ENCODE peak calls at places on chromosomes 6 and 20, in seven cellular contexts. K is ovary, Z is right atrium auricular region, I is CD14-positive monocyte, A is fibroblast of pulmonary artery, L is neural crest cell, B is B cell. G is an unnamed sample.
A peak's percentile ranks its signal among the peaks of the same experiment; 100 is the strongest.

GRCh38 chr6:6696867-6697531 is 108.5 kb downstream of the LY86 start:
- DNase-seq in K (peak; percentile 79), Z (peak; percentile 72), I (peak; percentile 66), A (peak; percentile 81), L (peak; percentile 75), B (no peak), G (peak; percentile 71)

GRCh38 chr20:5606347-5606746 is 143.9 kb upstream of the SHLD1 start:
- DNase-seq in K (no peak), Z (no peak), I (no peak), A (no peak), L (no peak), B (no peak), G (no peak)

GRCh38 chr6:136338486-136338885 is 48.8 kb upstream of the BCLAF1 start:
- DNase-seq in K (no peak), Z (no peak), I (no peak), A (no peak), L (no peak), B (no peak), G (no peak)

GRCh38 chr6:41887355-41887754 is 7.8 kb downstream of the USP49 start:
- DNase-seq in K (no peak), Z (no peak), I (no peak), A (no peak), L (no peak), B (no peak), G (no peak)

GRCh38 chr20:64108731-64109389 is 1.5 kb upstream of the NPBWR2 start:
- DNase-seq in K (no peak), Z (no peak), I (peak; percentile 28), A (no peak), L (no peak), B (no peak), G (no peak)

GRCh38 chr20:34982270-34983088 is 26.8 kb downstream of the MYH7B start:
- DNase-seq in K (no peak), Z (no peak), I (no peak), A (no peak), L (no peak), B (no peak), G (no peak)

GRCh38 chr6:90397929-90398674 is 101.5 kb upstream of the BACH2 start:
- DNase-seq in K (no peak), Z (no peak), I (no peak), A (peak; percentile 7), L (no peak), B (peak; percentile 47), G (no peak)

GRCh38 chr20:43533060-43533459 is 25.6 kb downstream of the L3MBTL1 start:
- DNase-seq in K (no peak), Z (no peak), I (no peak), A (no peak), L (no peak), B (no peak), G (no peak)

GRCh38 chr6:44157152-44157521 is 1.5 kb upstream of the CAPN11 start:
- DNase-seq in K (no peak), Z (no peak), I (no peak), A (no peak), L (no peak), B (no peak), G (no peak)
- TF ChIP-seq CTCF in K (no peak), Z (no peak), I (no peak), A (no peak), L (no peak), B (no peak), G (no peak)

DNA sequence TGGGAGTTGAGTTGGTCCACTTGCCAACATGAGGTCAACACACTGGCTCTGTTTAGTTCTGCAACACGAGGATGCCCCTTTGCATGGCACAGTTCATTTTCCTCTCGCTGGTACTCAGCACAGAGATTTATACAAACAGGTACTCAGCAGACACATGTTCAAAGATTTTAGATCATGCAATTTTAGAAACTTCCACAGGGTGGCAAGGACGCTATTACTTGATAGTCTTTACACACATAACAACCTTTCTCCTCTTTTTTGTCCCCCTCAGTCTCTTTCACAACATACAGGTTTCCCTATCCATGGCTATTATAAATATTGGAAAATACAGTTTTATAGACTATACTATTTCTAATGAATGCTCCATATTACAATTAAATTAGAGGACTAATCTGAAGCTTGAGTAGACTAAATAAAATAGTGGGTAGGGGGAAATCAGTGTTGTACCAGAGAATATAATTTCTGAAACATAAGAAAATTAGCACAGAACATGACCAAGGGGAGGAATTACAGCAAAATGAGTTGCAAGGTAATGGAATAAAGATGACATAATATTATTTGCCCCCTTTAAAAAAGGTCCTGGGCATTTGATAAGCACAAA is 331.8 kb upstream of the BTBD3 start:
- DNase-seq in K (no peak), Z (no peak), I (no peak), A (peak; percentile 31), L (no peak), B (no peak), G (no peak)
- TF ChIP-seq CTCF in K (no peak), Z (peak; percentile 41), I (no peak), A (peak; percentile 32), L (peak; percentile 74), B (no peak), G (no peak)

GRCh38 chr6:36738108-36738507 is 40.5 kb downstream of the RAB44 start:
- DNase-seq in K (no peak), Z (no peak), I (no peak), A (no peak), L (no peak), B (no peak), G (no peak)

GRCh38 chr6:36734486-36735060 is 36.9 kb downstream of the RAB44 start:
- DNase-seq in K (no peak), Z (no peak), I (no peak), A (no peak), L (no peak), B (no peak), G (no peak)

GRCh38 chr6:36733300-36733699 is 35.7 kb downstream of the RAB44 start:
- DNase-seq in K (no peak), Z (no peak), I (no peak), A (no peak), L (no peak), B (no peak), G (no peak)

GRCh38 chr6:36737043-36737785 is 39.6 kb downstream of the RAB44 start:
- DNase-seq in K (no peak), Z (no peak), I (no peak), A (no peak), L (no peak), B (no peak), G (no peak)

DNA sequence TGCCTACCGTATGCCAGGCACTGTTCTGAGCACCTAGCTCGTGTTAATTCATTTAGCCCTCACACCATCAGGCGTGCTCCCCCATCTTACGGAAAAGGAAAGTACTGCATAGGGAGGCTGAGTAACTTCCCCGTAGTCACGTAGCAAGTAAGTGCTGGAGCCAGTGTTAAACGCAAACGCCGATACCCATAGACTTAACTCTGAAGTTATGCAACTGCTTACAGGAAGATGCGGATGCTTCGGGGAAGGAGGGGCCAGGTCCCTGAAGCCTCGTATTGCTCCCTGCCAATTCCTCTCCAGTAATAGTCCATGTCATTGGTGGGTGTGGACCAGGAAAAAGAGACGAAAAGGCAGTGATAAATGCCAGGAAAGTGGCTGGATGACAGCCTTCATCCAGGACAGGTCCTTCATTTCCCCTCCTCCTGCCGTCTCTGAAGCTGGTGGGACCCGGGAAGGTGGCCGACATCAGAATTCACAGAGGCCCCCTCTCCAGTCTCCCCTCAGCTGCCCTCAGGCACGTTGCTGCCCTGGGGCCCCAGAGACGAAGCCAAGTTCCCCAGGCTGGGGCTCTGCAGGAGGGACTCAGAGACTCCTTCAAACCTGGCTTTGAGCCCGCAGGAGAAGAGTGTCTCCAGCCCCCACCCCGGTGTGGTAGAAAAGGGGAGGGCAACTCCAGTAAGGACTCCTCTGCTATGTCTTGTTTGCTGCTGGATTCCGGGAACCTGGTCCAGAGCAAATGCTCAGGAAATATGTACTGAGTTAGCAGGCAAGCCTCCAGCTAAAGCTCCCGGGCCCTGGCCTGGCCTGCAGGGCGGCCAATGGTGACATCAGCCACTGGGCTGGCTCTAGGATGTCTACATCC is 37.7 kb downstream of the RAB44 start:
- DNase-seq in K (peak; percentile 51), Z (peak; percentile 94), I (peak; percentile 80), A (peak; percentile 97), L (no peak), B (peak; percentile 68), G (peak; percentile 63)
- TF ChIP-seq CTCF in K (peak; percentile 22), Z (no peak), I (peak; percentile 56), A (peak; percentile 35), L (no peak), B (peak; percentile 49), G (no peak)

DNA sequence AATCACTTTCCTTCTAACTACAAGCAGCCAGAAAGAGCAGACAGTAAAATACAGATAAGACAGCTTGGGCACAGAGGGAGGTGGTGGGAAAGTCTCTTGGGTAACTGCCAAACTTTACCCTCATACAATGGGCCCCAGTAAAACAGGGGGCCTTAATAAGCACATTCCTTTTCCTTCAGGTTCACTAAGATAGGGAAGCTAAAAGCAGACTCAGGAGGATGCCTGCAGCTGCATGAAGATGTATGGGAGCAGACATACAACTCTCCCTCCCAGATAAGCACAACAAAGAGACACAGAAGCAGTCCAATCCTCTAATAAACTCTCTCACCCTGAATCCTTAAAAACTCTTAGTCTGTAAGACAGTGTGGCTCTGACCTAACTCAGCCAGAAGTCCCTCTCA is 48.9 kb downstream of the SIM1 start:
- DNase-seq in K (no peak), Z (no peak), I (no peak), A (no peak), L (no peak), B (no peak), G (no peak)
- TF ChIP-seq CTCF in K (no peak), Z (no peak), I (no peak), A (no peak), L (no peak), B (no peak), G (no peak)

GRCh38 chr20:31260326-31260932 is 3.0 kb downstream of the DEFB115 start:
- DNase-seq in K (no peak), Z (no peak), I (no peak), A (no peak), L (no peak), B (no peak), G (no peak)
- TF ChIP-seq CTCF in K (no peak), Z (peak; percentile 32), I (peak; percentile 42), A (peak; percentile 20), L (peak; percentile 50), B (no peak), G (peak; percentile 34)

GRCh38 chr6:156776470-156776840 is 723 bp upstream of the ARID1B start:
- DNase-seq in K (no peak), Z (no peak), I (no peak), A (peak; percentile 58), L (no peak), B (no peak), G (peak; percentile 51)
- TF ChIP-seq CTCF in K (no peak), Z (peak; percentile 11), I (no peak), A (no peak), L (no peak), B (no peak), G (peak; percentile 24)

DNA sequence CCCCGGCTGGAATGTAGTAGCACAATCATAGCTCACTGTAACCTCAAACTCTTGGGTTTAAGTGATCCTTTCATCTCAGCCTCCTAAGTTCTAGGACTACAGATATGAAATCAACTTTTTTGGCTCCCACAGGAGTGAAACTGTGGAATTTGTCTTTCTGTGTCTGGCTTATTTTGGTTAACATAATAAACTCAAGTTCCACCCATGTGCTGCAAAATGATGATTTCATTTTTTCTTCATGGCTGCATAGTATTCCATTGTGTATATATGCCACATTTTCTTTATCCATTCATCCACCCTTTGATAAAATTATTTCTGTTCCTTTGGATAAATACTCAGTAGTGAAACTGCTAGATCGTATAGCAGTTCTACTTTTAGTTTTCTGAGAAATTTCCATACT is 29.9 kb downstream of the RNGTT start:
- DNase-seq in K (no peak), Z (no peak), I (no peak), A (no peak), L (no peak), B (no peak), G (no peak)
- TF ChIP-seq CTCF in K (no peak), Z (no peak), I (no peak), A (no peak), L (no peak), B (no peak), G (no peak)

GRCh38 chr20:44688053-44688625 is 27.0 kb upstream of the CCN5 start:
- DNase-seq in K (no peak), Z (no peak), I (no peak), A (no peak), L (no peak), B (no peak), G (no peak)
- TF ChIP-seq CTCF in K (no peak), Z (peak; percentile 32), I (no peak), A (peak; percentile 22), L (no peak), B (no peak), G (no peak)